ENCODE peak calls at places on chromosomes 6 and 20, in seven cellular contexts. M, P, I, G, F, E and J are unnamed samples.

GRCh38 chr6:111540971-111541719 is 58.1 kb upstream of the REV3L start:
- DNase-seq in M (no peak), P (no peak), I (no peak), G (no peak), F (no peak), E (no peak), J (no peak)

GRCh38 chr20:60295214-60295613 is 337.0 kb downstream of the CDH26 start:
- DNase-seq in M (no peak), P (no peak), I (no peak), G (no peak), F (no peak), E (no peak), J (no peak)

GRCh38 chr6:168242111-168242510 is 77.5 kb downstream of the DACT2 start:
- DNase-seq in M (no peak), P (no peak), I (no peak), G (no peak), F (no peak), E (no peak), J (no peak)

GRCh38 chr6:113901482-113901881 is 44.3 kb downstream of the MARCKS start:
- DNase-seq in M (no peak), P (no peak), I (peak), G (no peak), F (no peak), E (no peak), J (no peak)

GRCh38 chr6:85353012-85353411 is 96.9 kb upstream of the NT5E start:
- DNase-seq in M (no peak), P (no peak), I (no peak), G (no peak), F (no peak), E (no peak), J (no peak)

GRCh38 chr20:14415492-14415891 is 78.1 kb upstream of the FLRT3 start:
- DNase-seq in M (no peak), P (no peak), I (no peak), G (no peak), F (no peak), E (no peak), J (no peak)

GRCh38 chr20:32326507-32326851 is 31.7 kb upstream of the ASXL1 start:
- DNase-seq in M (no peak), P (no peak), I (peak), G (no peak), F (no peak), E (no peak), J (no peak)

GRCh38 chr20:62576815-62577214 is 65.5 kb upstream of the SLCO4A1 start:
- DNase-seq in M (no peak), P (no peak), I (peak), G (no peak), F (no peak), E (peak), J (no peak)

GRCh38 chr6:72624557-72625160 is 2.8 kb downstream of the KCNQ5 start:
- DNase-seq in M (no peak), P (no peak), I (no peak), G (no peak), F (no peak), E (peak), J (peak)

GRCh38 chr20:12977634-12978394 is 31.0 kb upstream of the SPTLC3 start:
- DNase-seq in M (no peak), P (no peak), I (no peak), G (no peak), F (no peak), E (no peak), J (no peak)

GRCh38 chr6:143400258-143401059 is 50.0 kb downstream of the ADAT2 start:
- DNase-seq in M (no peak), P (no peak), I (no peak), G (no peak), F (no peak), E (no peak), J (no peak)

GRCh38 chr6:136582702-136583471 is 32.7 kb upstream of the MAP7 start:
- DNase-seq in M (peak), P (no peak), I (peak), G (no peak), F (no peak), E (peak), J (peak)

GRCh38 chr6:158032354-158032733 is 50.7 kb downstream of the SYNJ2 start:
- DNase-seq in M (no peak), P (no peak), I (no peak), G (peak), F (no peak), E (no peak), J (no peak)

GRCh38 chr6:4936681-4937041 is 67.2 kb downstream of the RPP40 start:
- DNase-seq in M (no peak), P (no peak), I (peak), G (no peak), F (no peak), E (peak), J (peak)

GRCh38 chr6:45185403-45186251 is 142.5 kb upstream of the RUNX2 start:
- DNase-seq in M (no peak), P (no peak), I (no peak), G (no peak), F (no peak), E (no peak), J (no peak)

GRCh38 chr20:21571841-21572690 is 58.2 kb upstream of the NKX2-2 start:
- DNase-seq in M (no peak), P (no peak), I (no peak), G (no peak), F (no peak), E (peak), J (no peak)

GRCh38 chr6:106560966-106561740 is 68.1 kb downstream of the RTN4IP1 start:
- DNase-seq in M (no peak), P (no peak), I (peak), G (no peak), F (no peak), E (peak), J (peak)

GRCh38 chr20:1697592-1697991 is 40.0 kb upstream of the SIRPG start:
- DNase-seq in M (no peak), P (no peak), I (no peak), G (no peak), F (no peak), E (no peak), J (no peak)

GRCh38 chr20:42475773-42476172 is 713.9 kb downstream of the PTPRT start:
- DNase-seq in M (no peak), P (no peak), I (no peak), G (no peak), F (no peak), E (no peak), J (no peak)

GRCh38 chr6:51199733-51200132 is 381.1 kb downstream of the TFAP2B start:
- DNase-seq in M (no peak), P (no peak), I (no peak), G (no peak), F (no peak), E (no peak), J (no peak)